ENCODE peak calls at places on chromosome 21, in eight cellular contexts. A, I, K, H, O, S, M and C are unnamed samples.

GRCh38 chr21:38830667-38831525 is 25.2 kb downstream of the ETS2 start:
- DNase-seq in A (no peak), I (no peak), K (no peak), H (no peak), O (no peak), S (no peak), M (no peak), C (peak)

GRCh38 chr21:39367783-39368182 is 18.9 kb upstream of the HMGN1 start:
- DNase-seq in A (no peak), I (no peak), K (no peak), H (no peak), O (no peak), S (no peak), M (no peak), C (no peak)

GRCh38 chr21:31394309-31394708 is 50.2 kb upstream of the TIAM1 start:
- DNase-seq in A (no peak), I (no peak), K (no peak), H (no peak), O (no peak), S (no peak), M (no peak), C (no peak)

GRCh38 chr21:36134820-36135390 is at the start of gene CBR3:
- DNase-seq in A (peak), I (peak), K (peak), H (peak), O (peak), S (peak), M (peak), C (peak)

GRCh38 chr21:32189688-32190483 is 89.0 kb downstream of the MIS18A start:
- DNase-seq in A (no peak), I (no peak), K (no peak), H (no peak), O (no peak), S (no peak), M (no peak), C (no peak)

GRCh38 chr21:38679531-38679930 is 126.2 kb upstream of the ETS2 start:
- DNase-seq in A (peak), I (no peak), K (no peak), H (peak), O (peak), S (peak), M (no peak), C (peak)

GRCh38 chr21:44310628-44311027 is 10.8 kb downstream of the PFKL start:
- DNase-seq in A (no peak), I (no peak), K (no peak), H (no peak), O (no peak), S (no peak), M (no peak), C (no peak)

GRCh38 chr21:36743008-36743407 is 44.1 kb downstream of the SIM2 start:
- DNase-seq in A (no peak), I (no peak), K (no peak), H (no peak), O (no peak), S (no peak), M (no peak), C (no peak)

GRCh38 chr21:45304161-45304830 is 16.6 kb upstream of the POFUT2 start:
- DNase-seq in A (no peak), I (no peak), K (no peak), H (no peak), O (no peak), S (no peak), M (peak), C (no peak)

GRCh38 chr21:45555251-45555556 is 13.0 kb upstream of the SLC19A1 start:
- DNase-seq in A (no peak), I (no peak), K (no peak), H (no peak), O (no peak), S (no peak), M (no peak), C (peak)

GRCh38 chr21:44513389-44514217 is 26.4 kb downstream of the KRTAP10-1 start:
- DNase-seq in A (no peak), I (no peak), K (no peak), H (no peak), O (no peak), S (no peak), M (no peak), C (no peak)

GRCh38 chr21:43921979-43922945 is 57.2 kb downstream of the AGPAT3 start:
- DNase-seq in A (no peak), I (peak), K (no peak), H (no peak), O (peak), S (no peak), M (no peak), C (peak)

GRCh38 chr21:37821791-37822450 is 94.3 kb downstream of the KCNJ6 start:
- DNase-seq in A (no peak), I (no peak), K (no peak), H (no peak), O (no peak), S (no peak), M (no peak), C (no peak)

GRCh38 chr21:16087523-16087922 is 357.7 kb downstream of the USP25 start:
- DNase-seq in A (no peak), I (no peak), K (no peak), H (no peak), O (no peak), S (no peak), M (no peak), C (no peak)

GRCh38 chr21:14114251-14114650 is 96.5 kb downstream of the LIPI start:
- DNase-seq in A (no peak), I (no peak), K (no peak), H (no peak), O (no peak), S (no peak), M (no peak), C (no peak)

GRCh38 chr21:44628707-44629391 is 2.0 kb downstream of the KRTAP10-9 start:
- DNase-seq in A (no peak), I (no peak), K (no peak), H (no peak), O (no peak), S (no peak), M (no peak), C (no peak)

GRCh38 chr21:44295646-44296045 is 4.2 kb upstream of the PFKL start:
- DNase-seq in A (no peak), I (no peak), K (no peak), H (no peak), O (no peak), S (no peak), M (no peak), C (peak)

GRCh38 chr21:44850905-44851657 is 22.4 kb downstream of the PTTG1IP start:
- DNase-seq in A (no peak), I (no peak), K (peak), H (no peak), O (no peak), S (no peak), M (peak), C (no peak)

GRCh38 chr21:44317241-44317782 is 17.5 kb downstream of the PFKL start:
- DNase-seq in A (no peak), I (no peak), K (no peak), H (no peak), O (no peak), S (no peak), M (no peak), C (no peak)

GRCh38 chr21:20856926-20857325 is 141.3 kb upstream of the NCAM2 start:
- DNase-seq in A (no peak), I (no peak), K (no peak), H (no peak), O (no peak), S (no peak), M (no peak), C (no peak)

GRCh38 chr21:31340942-31341487 is 3.0 kb downstream of the TIAM1 start:
- DNase-seq in A (no peak), I (no peak), K (no peak), H (no peak), O (no peak), S (no peak), M (no peak), C (no peak)

GRCh38 chr21:42559326-42559725 is 45.7 kb downstream of the SLC37A1 start:
- DNase-seq in A (no peak), I (no peak), K (no peak), H (no peak), O (no peak), S (no peak), M (peak), C (no peak)
- TF ChIP-seq CTCF in A (no peak), I (no peak), K (no peak), H (no peak), O (no peak), S (no peak), M (no peak), C (no peak)

DNA sequence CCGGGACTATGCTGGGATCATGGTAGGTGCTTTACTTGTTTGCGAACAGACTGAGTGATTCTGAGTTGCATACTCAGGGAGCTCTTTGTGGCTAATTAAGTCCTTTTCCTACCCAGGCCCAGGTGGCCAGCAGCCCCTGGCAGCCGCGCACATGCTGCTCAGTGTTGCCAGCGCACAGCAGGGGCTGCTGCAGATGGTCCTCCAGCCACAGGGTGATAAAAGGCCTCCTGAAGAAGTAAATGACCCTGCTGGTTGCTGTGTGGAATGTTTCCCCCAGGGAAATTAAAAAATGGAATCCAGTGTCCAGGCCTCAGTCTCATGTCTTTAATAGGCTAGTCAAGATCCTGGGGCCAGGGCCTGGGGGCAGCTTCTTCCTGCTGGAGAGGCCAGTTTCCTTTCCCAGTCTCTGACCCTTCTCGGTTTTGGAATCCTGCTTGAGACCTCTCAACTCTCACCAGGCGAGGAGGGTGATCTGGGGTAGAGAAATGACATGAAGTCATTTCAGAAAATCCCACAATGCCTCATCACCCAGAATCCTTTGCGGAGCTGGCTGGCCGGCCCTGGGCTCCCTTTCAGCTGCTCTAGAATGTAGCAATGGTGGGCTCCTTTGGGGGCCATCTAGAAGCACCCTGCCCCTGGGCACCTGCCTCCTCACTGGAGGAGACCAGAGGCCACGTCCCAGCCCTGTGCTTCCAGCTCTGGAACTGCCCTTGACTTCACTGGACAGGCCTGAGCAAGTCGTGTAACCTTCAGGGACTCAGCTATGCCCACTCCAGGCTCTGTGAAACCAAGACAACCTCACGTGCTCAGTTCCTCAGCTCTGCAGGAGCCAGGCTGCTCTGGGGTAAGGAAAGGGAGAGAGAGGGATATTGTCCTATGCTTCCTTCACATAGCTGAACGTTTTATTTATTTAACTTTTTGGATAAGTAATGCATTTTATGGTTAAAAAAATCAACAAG is 131.4 kb downstream of the MRPS6 start:
- DNase-seq in A (no peak), I (no peak), K (no peak), H (no peak), O (no peak), S (peak), M (no peak), C (no peak)
- TF ChIP-seq CTCF in A (no peak), I (no peak), K (no peak), H (no peak), O (no peak), S (no peak), M (no peak), C (no peak)

GRCh38 chr21:33374874-33375644 is 28.2 kb upstream of the IFNGR2 start:
- DNase-seq in A (no peak), I (no peak), K (no peak), H (no peak), O (no peak), S (no peak), M (no peak), C (no peak)
- TF ChIP-seq CTCF in A (no peak), I (peak), K (no peak), H (no peak), O (no peak), S (no peak), M (no peak), C (no peak)

DNA sequence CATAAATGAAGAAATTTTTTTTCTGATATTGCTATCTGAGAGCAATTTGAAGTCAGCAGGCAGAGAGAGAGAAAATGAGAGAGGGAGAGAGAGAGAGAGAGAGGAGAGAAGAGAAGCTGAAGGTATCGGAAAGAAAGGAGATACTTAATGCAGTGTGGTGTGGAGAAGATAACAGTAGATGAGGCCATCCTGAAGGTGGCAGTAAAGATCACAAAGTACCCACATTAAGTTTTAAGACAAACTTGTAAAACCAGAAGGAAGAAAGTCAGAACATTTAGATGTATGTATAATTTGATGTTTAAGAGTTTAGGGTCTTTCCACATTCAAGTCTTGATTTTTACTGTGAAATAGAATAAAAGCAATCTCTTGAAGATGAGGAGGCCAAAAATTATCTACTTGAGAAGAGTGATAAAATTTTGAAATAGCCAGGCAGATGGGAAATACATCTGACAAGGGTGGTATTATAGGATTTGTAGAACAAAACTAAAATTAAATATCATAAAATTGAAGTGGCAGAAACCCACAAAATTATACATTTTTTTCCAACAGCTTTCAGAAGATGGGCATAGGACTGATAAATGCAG is 1753.4 kb downstream of the MRPL39 start:
- DNase-seq in A (no peak), I (no peak), K (no peak), H (no peak), O (no peak), S (peak), M (no peak), C (peak)
- TF ChIP-seq CTCF in A (peak), I (peak), K (no peak), H (no peak), O (no peak), S (peak), M (peak), C (peak)

GRCh38 chr21:28779914-28780313 is 212.8 kb downstream of the LTN1 start:
- DNase-seq in A (no peak), I (no peak), K (no peak), H (no peak), O (no peak), S (no peak), M (no peak), C (no peak)

GRCh38 chr21:28776251-28776650 is 216.4 kb downstream of the LTN1 start:
- DNase-seq in A (no peak), I (no peak), K (no peak), H (peak), O (no peak), S (peak), M (no peak), C (no peak)

GRCh38 chr21:28783641-28784185 is 209.0 kb downstream of the LTN1 start:
- DNase-seq in A (no peak), I (no peak), K (no peak), H (no peak), O (no peak), S (no peak), M (no peak), C (no peak)

GRCh38 chr21:28781602-28782274 is 210.9 kb downstream of the LTN1 start:
- DNase-seq in A (no peak), I (no peak), K (no peak), H (peak), O (no peak), S (no peak), M (no peak), C (no peak)
- TF ChIP-seq CTCF in A (peak), I (no peak), K (no peak), H (peak), O (peak), S (peak), M (peak), C (peak)